ENCODE peak calls at places on chromosomes 7 and 10, in seven cellular contexts. One of them, this sample, is unnamed. For H3K4me1, H3K27me3 and H3K36me3, the result is how much of the 10 kb centered on the place peaks cover.

GRCh38 chr7:42186181-42186580 is 50.8 kb downstream of the GLI3 start:
- DNase-seq in tibial artery: no peak
- DNase-seq in sigmoid colon: no peak
- DNase-seq in left ventricle myocardium inferior: no peak
- DNase-seq in SK-N-SH: peak
- DNase-seq in left lung: no peak
- DNase-seq in uterus: no peak
- DNase-seq in this sample: peak

GRCh38 chr10:21145751-21146445 is 248.8 kb upstream of the NEBL start:
- DNase-seq in uterus: no peak
- DNase-seq in left lung: no peak
- DNase-seq in left ventricle myocardium inferior: no peak
- DNase-seq in sigmoid colon: no peak
- DNase-seq in SK-N-SH: no peak
- DNase-seq in tibial artery: no peak
- DNase-seq in this sample: no peak

GRCh38 chr7:107078517-107078966 is 34.0 kb downstream of the PRKAR2B start:
- DNase-seq in uterus: no peak
- DNase-seq in sigmoid colon: no peak
- DNase-seq in left lung: no peak
- DNase-seq in left ventricle myocardium inferior: no peak
- DNase-seq in tibial artery: no peak
- DNase-seq in SK-N-SH: peak
- DNase-seq in this sample: peak

GRCh38 chr7:47738563-47739166 is 156.8 kb upstream of the TNS3 start:
- DNase-seq in tibial artery: no peak
- DNase-seq in left ventricle myocardium inferior: no peak
- DNase-seq in SK-N-SH: no peak
- DNase-seq in sigmoid colon: no peak
- DNase-seq in uterus: no peak
- DNase-seq in left lung: no peak
- DNase-seq in this sample: no peak

GRCh38 chr7:20440472-20441105 is 109.9 kb downstream of the ITGB8 start:
- DNase-seq in uterus: no peak
- DNase-seq in SK-N-SH: no peak
- DNase-seq in left ventricle myocardium inferior: no peak
- DNase-seq in tibial artery: no peak
- DNase-seq in left lung: no peak
- DNase-seq in sigmoid colon: no peak
- DNase-seq in this sample: peak

GRCh38 chr7:132424821-132425739 is 151.2 kb downstream of the PLXNA4 start:
- DNase-seq in sigmoid colon: no peak
- DNase-seq in tibial artery: no peak
- DNase-seq in left ventricle myocardium inferior: no peak
- DNase-seq in left lung: no peak
- DNase-seq in uterus: no peak
- DNase-seq in SK-N-SH: no peak
- DNase-seq in this sample: peak

GRCh38 chr7:87648316-87648715 is 20.1 kb downstream of the RUNDC3B start:
- DNase-seq in uterus: no peak
- DNase-seq in left lung: no peak
- DNase-seq in tibial artery: no peak
- DNase-seq in left ventricle myocardium inferior: no peak
- DNase-seq in sigmoid colon: no peak
- DNase-seq in SK-N-SH: no peak
- DNase-seq in this sample: no peak

GRCh38 chr7:75534727-75535307 is 42.7 kb downstream of the SPDYE5 start:
- DNase-seq in left lung: no peak
- DNase-seq in uterus: no peak
- DNase-seq in tibial artery: no peak
- DNase-seq in sigmoid colon: no peak
- DNase-seq in left ventricle myocardium inferior: no peak
- DNase-seq in SK-N-SH: no peak
- DNase-seq in this sample: no peak

GRCh38 chr10:101467286-101467770 is 113.4 kb downstream of the BTRC start:
- DNase-seq in left lung: no peak
- DNase-seq in tibial artery: peak
- DNase-seq in sigmoid colon: no peak
- DNase-seq in left ventricle myocardium inferior: no peak
- DNase-seq in SK-N-SH: peak
- DNase-seq in uterus: no peak
- DNase-seq in this sample: peak

GRCh38 chr10:52486840-52487611 is 172.9 kb downstream of the DKK1 start:
- DNase-seq in sigmoid colon: no peak
- DNase-seq in SK-N-SH: no peak
- DNase-seq in tibial artery: no peak
- DNase-seq in uterus: no peak
- DNase-seq in left lung: no peak
- DNase-seq in left ventricle myocardium inferior: no peak
- DNase-seq in this sample: no peak

GRCh38 chr10:97798958-97799565 is 27.3 kb upstream of the SFRP5 start:
- DNase-seq in tibial artery: no peak
- DNase-seq in left ventricle myocardium inferior: no peak
- DNase-seq in SK-N-SH: no peak
- DNase-seq in left lung: no peak
- DNase-seq in uterus: no peak
- DNase-seq in sigmoid colon: no peak
- DNase-seq in this sample: no peak

GRCh38 chr7:101911800-101912705 is 94.6 kb downstream of the CUX1 start:
- DNase-seq in SK-N-SH: no peak
- DNase-seq in left ventricle myocardium inferior: peak
- DNase-seq in tibial artery: peak
- DNase-seq in sigmoid colon: peak
- DNase-seq in uterus: peak
- DNase-seq in left lung: peak
- DNase-seq in this sample: no peak

GRCh38 chr10:121694327-121694965 is 96.2 kb upstream of the FGFR2 start:
- DNase-seq in left ventricle myocardium inferior: no peak
- DNase-seq in tibial artery: no peak
- DNase-seq in sigmoid colon: no peak
- DNase-seq in SK-N-SH: no peak
- DNase-seq in left lung: no peak
- DNase-seq in uterus: no peak
- DNase-seq in this sample: no peak

GRCh38 chr10:132477398-132478340 is 59.9 kb upstream of the INPP5A start:
- DNase-seq in left lung: peak
- DNase-seq in left ventricle myocardium inferior: no peak
- DNase-seq in tibial artery: no peak
- DNase-seq in SK-N-SH: no peak
- DNase-seq in sigmoid colon: peak
- DNase-seq in uterus: no peak
- DNase-seq in this sample: peak

GRCh38 chr10:24858908-24859270 is 93.5 kb downstream of the PRTFDC1 start:
- DNase-seq in uterus: no peak
- DNase-seq in left ventricle myocardium inferior: no peak
- DNase-seq in SK-N-SH: no peak
- DNase-seq in left lung: no peak
- DNase-seq in tibial artery: no peak
- DNase-seq in sigmoid colon: no peak
- DNase-seq in this sample: no peak

GRCh38 chr10:28853195-28853594 is 175.9 kb downstream of the BAMBI start:
- DNase-seq in left ventricle myocardium inferior: no peak
- DNase-seq in SK-N-SH: no peak
- DNase-seq in tibial artery: no peak
- DNase-seq in sigmoid colon: no peak
- DNase-seq in uterus: no peak
- DNase-seq in left lung: no peak
- DNase-seq in this sample: peak

GRCh38 chr7:158676171-158676840 is 28.3 kb downstream of the NCAPG2 start:
- DNase-seq in sigmoid colon: no peak
- DNase-seq in left lung: no peak
- DNase-seq in uterus: no peak
- DNase-seq in SK-N-SH: no peak
- DNase-seq in left ventricle myocardium inferior: no peak
- DNase-seq in tibial artery: no peak
- DNase-seq in this sample: no peak

GRCh38 chr7:158315881-158316280 is 271.7 kb downstream of the PTPRN2 start:
- DNase-seq in uterus: no peak
- DNase-seq in left ventricle myocardium inferior: no peak
- DNase-seq in SK-N-SH: no peak
- DNase-seq in tibial artery: no peak
- DNase-seq in sigmoid colon: no peak
- DNase-seq in left lung: no peak
- DNase-seq in this sample: no peak

GRCh38 chr7:105691692-105692564 is 110.6 kb upstream of the EFCAB10 start:
- DNase-seq in SK-N-SH: no peak
- DNase-seq in tibial artery: peak
- DNase-seq in uterus: peak
- DNase-seq in sigmoid colon: peak
- DNase-seq in left lung: peak
- DNase-seq in left ventricle myocardium inferior: peak
- DNase-seq in this sample: peak

GRCh38 chr10:3786295-3786981 is 1.4 kb upstream of the KLF6 start:
- DNase-seq in tibial artery: peak
- DNase-seq in sigmoid colon: peak
- DNase-seq in SK-N-SH: no peak
- DNase-seq in left ventricle myocardium inferior: no peak
- DNase-seq in uterus: no peak
- DNase-seq in left lung: no peak
- DNase-seq in this sample: peak

GRCh38 chr10:125882596-125882995 is 1.5 kb upstream of the DHX32 start:
- DNase-seq in left ventricle myocardium inferior: no peak
- DNase-seq in left lung: no peak
- DNase-seq in uterus: no peak
- DNase-seq in sigmoid colon: no peak
- DNase-seq in tibial artery: no peak
- DNase-seq in SK-N-SH: no peak
- DNase-seq in this sample: no peak

GRCh38 chr10:86756511-86757109 is at the start of gene BMPR1A:
- DNase-seq in tibial artery: peak
- DNase-seq in left lung: peak
- DNase-seq in uterus: no peak
- DNase-seq in SK-N-SH: peak
- DNase-seq in sigmoid colon: no peak
- DNase-seq in left ventricle myocardium inferior: peak
- DNase-seq in this sample: peak

GRCh38 chr10:93566435-93567276 is at the start of gene FFAR4:
- DNase-seq in left ventricle myocardium inferior: peak
- DNase-seq in SK-N-SH: peak
- DNase-seq in tibial artery: peak
- DNase-seq in sigmoid colon: peak
- DNase-seq in left lung: peak
- DNase-seq in uterus: no peak
- DNase-seq in this sample: peak

GRCh38 chr7:31327071-31327470 is 13.5 kb downstream of the NEUROD6 start:
- DNase-seq in left ventricle myocardium inferior: no peak
- DNase-seq in uterus: no peak
- DNase-seq in sigmoid colon: no peak
- DNase-seq in SK-N-SH: no peak
- DNase-seq in left lung: no peak
- DNase-seq in tibial artery: no peak
- DNase-seq in this sample: peak

DNA sequence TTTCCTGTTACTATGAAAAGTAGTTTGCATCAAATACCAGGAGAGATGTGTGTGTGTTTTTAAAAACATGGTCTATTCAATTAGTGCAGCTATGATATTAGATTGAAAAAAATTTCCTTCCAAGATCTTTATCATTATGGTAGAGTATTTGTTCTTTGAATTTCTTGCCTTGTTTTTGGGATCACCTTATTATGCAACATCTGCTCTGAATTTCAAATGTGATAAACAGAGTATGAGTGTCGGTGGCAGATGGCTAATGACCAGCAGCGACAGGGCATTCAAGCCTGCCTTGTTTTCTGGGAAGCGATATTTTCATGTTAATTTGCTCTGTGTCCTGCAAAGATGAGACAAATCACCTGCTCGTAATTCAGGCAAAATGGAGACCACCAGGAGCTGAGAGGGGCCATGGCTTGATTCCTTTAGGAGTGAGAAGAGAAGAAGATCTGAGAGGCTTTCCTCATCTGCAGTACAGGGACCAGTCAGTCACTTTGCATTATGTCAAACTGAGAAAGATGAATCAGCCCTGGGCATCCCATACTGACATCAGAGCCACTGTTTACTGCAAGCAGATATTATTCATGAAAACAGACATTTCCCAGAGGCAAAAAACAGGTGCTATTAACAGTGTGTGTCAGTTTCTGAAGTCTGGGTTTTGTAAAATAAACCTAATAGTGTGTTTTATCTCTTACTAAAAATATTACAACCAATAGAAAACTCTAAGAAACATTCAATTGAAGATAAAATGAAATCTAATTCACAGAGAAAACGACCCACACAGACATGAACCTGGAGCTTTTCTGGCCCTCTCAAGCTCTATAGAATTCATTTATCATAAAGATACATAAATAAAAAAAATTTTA is 67.6 kb downstream of the CDK6 start:
- DNase-seq in left ventricle myocardium inferior: no peak
- DNase-seq in tibial artery: no peak
- DNase-seq in left lung: no peak
- DNase-seq in uterus: no peak
- DNase-seq in sigmoid colon: no peak
- DNase-seq in SK-N-SH: peak
- DNase-seq in this sample: no peak
- H3K4me1 ChIP-seq in left ventricle myocardium inferior: half or more
- H3K4me1 ChIP-seq in tibial artery: under half
- H3K4me1 ChIP-seq in left lung: under half
- H3K4me1 ChIP-seq in uterus: under half
- H3K4me1 ChIP-seq in sigmoid colon: under half
- H3K4me1 ChIP-seq in SK-N-SH: half or more
- H3K4me1 ChIP-seq in this sample: under half

GRCh38 chr7:2681954-2682799 is 5.8 kb upstream of the AMZ1 start:
- DNase-seq in sigmoid colon: no peak
- DNase-seq in SK-N-SH: no peak
- DNase-seq in uterus: no peak
- DNase-seq in left ventricle myocardium inferior: no peak
- DNase-seq in left lung: no peak
- DNase-seq in tibial artery: no peak
- DNase-seq in this sample: no peak
- H3K27me3 ChIP-seq in sigmoid colon: under half
- H3K27me3 ChIP-seq in SK-N-SH: under half
- H3K27me3 ChIP-seq in uterus: under half
- H3K27me3 ChIP-seq in left ventricle myocardium inferior: half or more
- H3K27me3 ChIP-seq in left lung: under half
- H3K27me3 ChIP-seq in tibial artery: under half
- H3K27me3 ChIP-seq in this sample: under half

DNA sequence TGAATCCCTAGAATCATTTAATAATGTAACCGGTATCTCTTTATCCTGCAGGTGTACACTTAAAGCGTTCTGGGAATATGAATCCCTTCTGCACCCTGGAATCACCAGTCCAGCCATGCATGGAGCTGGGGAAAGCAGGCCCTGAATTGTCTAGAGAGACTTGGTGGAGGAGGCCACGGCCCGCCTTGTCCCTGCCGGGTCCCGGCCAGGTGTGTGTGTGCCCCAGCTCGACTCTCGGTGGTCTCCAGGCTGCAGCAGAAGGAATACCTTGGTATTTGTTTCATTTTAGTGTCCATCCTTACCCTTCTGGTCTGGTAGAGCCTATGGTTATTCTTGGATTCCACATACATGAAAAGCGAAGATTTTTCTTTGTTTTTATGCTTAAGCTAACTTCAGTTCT is 58.1 kb downstream of the PRPF18 start:
- DNase-seq in left ventricle myocardium inferior: no peak
- DNase-seq in SK-N-SH: no peak
- DNase-seq in sigmoid colon: no peak
- DNase-seq in tibial artery: no peak
- DNase-seq in left lung: no peak
- DNase-seq in uterus: no peak
- DNase-seq in this sample: no peak
- H3K36me3 ChIP-seq in left ventricle myocardium inferior: half or more
- H3K36me3 ChIP-seq in SK-N-SH: half or more
- H3K36me3 ChIP-seq in sigmoid colon: under half
- H3K36me3 ChIP-seq in tibial artery: half or more
- H3K36me3 ChIP-seq in left lung: half or more
- H3K36me3 ChIP-seq in uterus: under half
- H3K36me3 ChIP-seq in this sample: under half

GRCh38 chr7:136635755-136636154 is 232.7 kb upstream of the CHRM2 start:
- DNase-seq in SK-N-SH: peak
- DNase-seq in sigmoid colon: no peak
- DNase-seq in left lung: no peak
- DNase-seq in tibial artery: no peak
- DNase-seq in left ventricle myocardium inferior: no peak
- DNase-seq in uterus: no peak
- DNase-seq in this sample: no peak
- H3K4me1 ChIP-seq in SK-N-SH: under half
- H3K4me1 ChIP-seq in sigmoid colon: under half
- H3K4me1 ChIP-seq in left lung: under half
- H3K4me1 ChIP-seq in tibial artery: under half
- H3K4me1 ChIP-seq in left ventricle myocardium inferior: under half
- H3K4me1 ChIP-seq in uterus: under half
- H3K4me1 ChIP-seq in this sample: under half

This sample was measured in endodermal cell.